ENCODE peak calls at places on chromosome 9, in four cellular contexts. One of them, this sample, is unnamed.

GRCh38 chr9:115063058-115063850 is 54.7 kb downstream of the TNC start:
- DNase-seq in stimulated activated CD4-positive, alpha-beta T cell treated with anti-CD3 and anti-CD28 coated beads, Interleukin-4, amount 100 ng/mL, for 1 hour: no peak
- DNase-seq in effector memory CD8-positive, alpha-beta T cell: no peak
- DNase-seq in germinal center: no peak
- DNase-seq in this sample: no peak

GRCh38 chr9:128159073-128159783 is 837 bp upstream of the BBLN start:
- DNase-seq in stimulated activated CD4-positive, alpha-beta T cell treated with anti-CD3 and anti-CD28 coated beads, Interleukin-4, amount 100 ng/mL, for 1 hour: peak; percentile 31
- DNase-seq in effector memory CD8-positive, alpha-beta T cell: peak; percentile 40
- DNase-seq in germinal center: peak; percentile 25
- DNase-seq in this sample: no peak

GRCh38 chr9:137323531-137324331 is 21.7 kb upstream of the NRARP start:
- DNase-seq in stimulated activated CD4-positive, alpha-beta T cell treated with anti-CD3 and anti-CD28 coated beads, Interleukin-4, amount 100 ng/mL, for 1 hour: no peak
- DNase-seq in effector memory CD8-positive, alpha-beta T cell: no peak
- DNase-seq in germinal center: no peak
- DNase-seq in this sample: no peak

GRCh38 chr9:35172878-35173277 is 11.1 kb downstream of the UNC13B start:
- DNase-seq in stimulated activated CD4-positive, alpha-beta T cell treated with anti-CD3 and anti-CD28 coated beads, Interleukin-4, amount 100 ng/mL, for 1 hour: no peak
- DNase-seq in effector memory CD8-positive, alpha-beta T cell: no peak
- DNase-seq in germinal center: no peak
- DNase-seq in this sample: no peak

GRCh38 chr9:4904322-4905134 is 80.5 kb upstream of the JAK2 start:
- DNase-seq in stimulated activated CD4-positive, alpha-beta T cell treated with anti-CD3 and anti-CD28 coated beads, Interleukin-4, amount 100 ng/mL, for 1 hour: no peak
- DNase-seq in effector memory CD8-positive, alpha-beta T cell: no peak
- DNase-seq in germinal center: no peak
- DNase-seq in this sample: no peak

GRCh38 chr9:109986423-109987055 is 206.5 kb downstream of the PALM2AKAP2 start:
- DNase-seq in stimulated activated CD4-positive, alpha-beta T cell treated with anti-CD3 and anti-CD28 coated beads, Interleukin-4, amount 100 ng/mL, for 1 hour: no peak
- DNase-seq in effector memory CD8-positive, alpha-beta T cell: no peak
- DNase-seq in germinal center: no peak
- DNase-seq in this sample: no peak

GRCh38 chr9:81395301-81396054 is 293.9 kb downstream of the TLE1 start:
- DNase-seq in stimulated activated CD4-positive, alpha-beta T cell treated with anti-CD3 and anti-CD28 coated beads, Interleukin-4, amount 100 ng/mL, for 1 hour: no peak
- DNase-seq in effector memory CD8-positive, alpha-beta T cell: no peak
- DNase-seq in germinal center: no peak
- DNase-seq in this sample: no peak

GRCh38 chr9:134323741-134324358 is 2.4 kb upstream of the RXRA start:
- DNase-seq in stimulated activated CD4-positive, alpha-beta T cell treated with anti-CD3 and anti-CD28 coated beads, Interleukin-4, amount 100 ng/mL, for 1 hour: no peak
- DNase-seq in effector memory CD8-positive, alpha-beta T cell: no peak
- DNase-seq in germinal center: no peak
- DNase-seq in this sample: no peak

GRCh38 chr9:113599647-113600476 is 136.3 kb downstream of the RGS3 start:
- DNase-seq in stimulated activated CD4-positive, alpha-beta T cell treated with anti-CD3 and anti-CD28 coated beads, Interleukin-4, amount 100 ng/mL, for 1 hour: no peak
- DNase-seq in effector memory CD8-positive, alpha-beta T cell: no peak
- DNase-seq in germinal center: no peak
- DNase-seq in this sample: no peak

GRCh38 chr9:110260911-110261310 is 4.6 kb upstream of the TXN start:
- DNase-seq in stimulated activated CD4-positive, alpha-beta T cell treated with anti-CD3 and anti-CD28 coated beads, Interleukin-4, amount 100 ng/mL, for 1 hour: no peak
- DNase-seq in effector memory CD8-positive, alpha-beta T cell: no peak
- DNase-seq in germinal center: no peak
- DNase-seq in this sample: no peak

GRCh38 chr9:31740705-31741104 is 643.7 kb upstream of the ACO1 start:
- DNase-seq in stimulated activated CD4-positive, alpha-beta T cell treated with anti-CD3 and anti-CD28 coated beads, Interleukin-4, amount 100 ng/mL, for 1 hour: no peak
- DNase-seq in effector memory CD8-positive, alpha-beta T cell: no peak
- DNase-seq in germinal center: no peak
- DNase-seq in this sample: no peak

GRCh38 chr9:136644593-136645342 is 17.9 kb upstream of the EGFL7 start:
- DNase-seq in stimulated activated CD4-positive, alpha-beta T cell treated with anti-CD3 and anti-CD28 coated beads, Interleukin-4, amount 100 ng/mL, for 1 hour: peak; percentile 77
- DNase-seq in effector memory CD8-positive, alpha-beta T cell: peak; percentile 71
- DNase-seq in germinal center: peak; percentile 87
- DNase-seq in this sample: peak; percentile 82

GRCh38 chr9:93697352-93698139 is 121.2 kb downstream of the PHF2 start:
- DNase-seq in stimulated activated CD4-positive, alpha-beta T cell treated with anti-CD3 and anti-CD28 coated beads, Interleukin-4, amount 100 ng/mL, for 1 hour: no peak
- DNase-seq in effector memory CD8-positive, alpha-beta T cell: no peak
- DNase-seq in germinal center: no peak
- DNase-seq in this sample: no peak

GRCh38 chr9:100277166-100277979 is 75.4 kb downstream of the TEX10 start:
- DNase-seq in stimulated activated CD4-positive, alpha-beta T cell treated with anti-CD3 and anti-CD28 coated beads, Interleukin-4, amount 100 ng/mL, for 1 hour: no peak
- DNase-seq in effector memory CD8-positive, alpha-beta T cell: no peak
- DNase-seq in germinal center: no peak
- DNase-seq in this sample: no peak

GRCh38 chr9:129803679-129804065 is 688 bp downstream of the TOR1B start:
- DNase-seq in stimulated activated CD4-positive, alpha-beta T cell treated with anti-CD3 and anti-CD28 coated beads, Interleukin-4, amount 100 ng/mL, for 1 hour: no peak
- DNase-seq in effector memory CD8-positive, alpha-beta T cell: no peak
- DNase-seq in germinal center: peak; percentile 11
- DNase-seq in this sample: no peak

GRCh38 chr9:71929791-71930440 is 18.5 kb downstream of the C9orf85 start:
- DNase-seq in stimulated activated CD4-positive, alpha-beta T cell treated with anti-CD3 and anti-CD28 coated beads, Interleukin-4, amount 100 ng/mL, for 1 hour: no peak
- DNase-seq in effector memory CD8-positive, alpha-beta T cell: no peak
- DNase-seq in germinal center: no peak
- DNase-seq in this sample: no peak

GRCh38 chr9:114655689-114656088 is 1.9 kb downstream of the TEX53 start:
- DNase-seq in stimulated activated CD4-positive, alpha-beta T cell treated with anti-CD3 and anti-CD28 coated beads, Interleukin-4, amount 100 ng/mL, for 1 hour: no peak
- DNase-seq in effector memory CD8-positive, alpha-beta T cell: no peak
- DNase-seq in germinal center: no peak
- DNase-seq in this sample: no peak

GRCh38 chr9:128716581-128717254 is 7.2 kb downstream of the ZDHHC12 start:
- DNase-seq in stimulated activated CD4-positive, alpha-beta T cell treated with anti-CD3 and anti-CD28 coated beads, Interleukin-4, amount 100 ng/mL, for 1 hour: no peak
- DNase-seq in effector memory CD8-positive, alpha-beta T cell: no peak
- DNase-seq in germinal center: no peak
- DNase-seq in this sample: no peak

GRCh38 chr9:79877943-79878612 is 306.3 kb downstream of the TLE4 start:
- DNase-seq in stimulated activated CD4-positive, alpha-beta T cell treated with anti-CD3 and anti-CD28 coated beads, Interleukin-4, amount 100 ng/mL, for 1 hour: no peak
- DNase-seq in effector memory CD8-positive, alpha-beta T cell: no peak
- DNase-seq in germinal center: peak; percentile 18
- DNase-seq in this sample: no peak

GRCh38 chr9:137477778-137478612 is 18.9 kb upstream of the NSMF start:
- DNase-seq in stimulated activated CD4-positive, alpha-beta T cell treated with anti-CD3 and anti-CD28 coated beads, Interleukin-4, amount 100 ng/mL, for 1 hour: no peak
- DNase-seq in effector memory CD8-positive, alpha-beta T cell: no peak
- DNase-seq in germinal center: no peak
- DNase-seq in this sample: no peak

GRCh38 chr9:134793281-134793680 is 87.3 kb upstream of the FCN2 start:
- DNase-seq in stimulated activated CD4-positive, alpha-beta T cell treated with anti-CD3 and anti-CD28 coated beads, Interleukin-4, amount 100 ng/mL, for 1 hour: no peak
- DNase-seq in effector memory CD8-positive, alpha-beta T cell: no peak
- DNase-seq in germinal center: no peak
- DNase-seq in this sample: no peak

GRCh38 chr9:133963166-133963565 is 29.0 kb downstream of the VAV2 start:
- DNase-seq in stimulated activated CD4-positive, alpha-beta T cell treated with anti-CD3 and anti-CD28 coated beads, Interleukin-4, amount 100 ng/mL, for 1 hour: no peak
- DNase-seq in effector memory CD8-positive, alpha-beta T cell: no peak
- DNase-seq in germinal center: no peak
- DNase-seq in this sample: no peak

GRCh38 chr9:18928711-18929110 is 104.3 kb downstream of the SAXO1 start:
- DNase-seq in stimulated activated CD4-positive, alpha-beta T cell treated with anti-CD3 and anti-CD28 coated beads, Interleukin-4, amount 100 ng/mL, for 1 hour: no peak
- DNase-seq in effector memory CD8-positive, alpha-beta T cell: no peak
- DNase-seq in germinal center: no peak
- DNase-seq in this sample: no peak

GRCh38 chr9:82152181-82152580 is 163.6 kb downstream of the SPATA31D1 start:
- DNase-seq in stimulated activated CD4-positive, alpha-beta T cell treated with anti-CD3 and anti-CD28 coated beads, Interleukin-4, amount 100 ng/mL, for 1 hour: no peak
- DNase-seq in effector memory CD8-positive, alpha-beta T cell: no peak
- DNase-seq in germinal center: no peak
- DNase-seq in this sample: no peak

GRCh38 chr9:7946458-7946857 is 146.9 kb upstream of the DMAC1 start:
- DNase-seq in stimulated activated CD4-positive, alpha-beta T cell treated with anti-CD3 and anti-CD28 coated beads, Interleukin-4, amount 100 ng/mL, for 1 hour: no peak
- DNase-seq in effector memory CD8-positive, alpha-beta T cell: no peak
- DNase-seq in germinal center: no peak
- DNase-seq in this sample: no peak

GRCh38 chr9:97905228-97905627 is 17.1 kb downstream of the TRMO start:
- DNase-seq in stimulated activated CD4-positive, alpha-beta T cell treated with anti-CD3 and anti-CD28 coated beads, Interleukin-4, amount 100 ng/mL, for 1 hour: peak; percentile 24
- DNase-seq in effector memory CD8-positive, alpha-beta T cell: peak; percentile 39
- DNase-seq in germinal center: no peak
- DNase-seq in this sample: no peak

GRCh38 chr9:18658764-18659705 is 185.1 kb downstream of the ADAMTSL1 start:
- DNase-seq in stimulated activated CD4-positive, alpha-beta T cell treated with anti-CD3 and anti-CD28 coated beads, Interleukin-4, amount 100 ng/mL, for 1 hour: no peak
- DNase-seq in effector memory CD8-positive, alpha-beta T cell: no peak
- DNase-seq in germinal center: no peak
- DNase-seq in this sample: no peak

GRCh38 chr9:96169488-96169887 is 132.5 kb downstream of the HSD17B3 start:
- DNase-seq in stimulated activated CD4-positive, alpha-beta T cell treated with anti-CD3 and anti-CD28 coated beads, Interleukin-4, amount 100 ng/mL, for 1 hour: no peak
- DNase-seq in effector memory CD8-positive, alpha-beta T cell: no peak
- DNase-seq in germinal center: no peak
- DNase-seq in this sample: peak; percentile 84

GRCh38 chr9:13088734-13089427 is 190.6 kb downstream of the MPDZ start:
- DNase-seq in stimulated activated CD4-positive, alpha-beta T cell treated with anti-CD3 and anti-CD28 coated beads, Interleukin-4, amount 100 ng/mL, for 1 hour: no peak
- DNase-seq in effector memory CD8-positive, alpha-beta T cell: no peak
- DNase-seq in germinal center: peak; percentile 35
- DNase-seq in this sample: peak; percentile 51

GRCh38 chr9:88818495-88819201 is 172.6 kb upstream of the S1PR3 start:
- DNase-seq in stimulated activated CD4-positive, alpha-beta T cell treated with anti-CD3 and anti-CD28 coated beads, Interleukin-4, amount 100 ng/mL, for 1 hour: no peak
- DNase-seq in effector memory CD8-positive, alpha-beta T cell: no peak
- DNase-seq in germinal center: no peak
- DNase-seq in this sample: no peak

GRCh38 chr9:120698766-120699165 is 15.5 kb downstream of the MEGF9 start:
- DNase-seq in stimulated activated CD4-positive, alpha-beta T cell treated with anti-CD3 and anti-CD28 coated beads, Interleukin-4, amount 100 ng/mL, for 1 hour: no peak
- DNase-seq in effector memory CD8-positive, alpha-beta T cell: no peak
- DNase-seq in germinal center: no peak
- DNase-seq in this sample: no peak

This sample was measured in WTC11.